ENCODE peak calls at places on chromosomes 12 and 14, in six cellular contexts. S, Y, A, W, P and Q are unnamed samples.

GRCh38 chr12:63294327-63294632 is 143.3 kb upstream of the AVPR1A start:
- DNase-seq in W (no peak), Y (peak; percentile 93), P (no peak), A (peak; percentile 63), S (no peak), Q (no peak)

GRCh38 chr14:71454513-71455332 is 477.5 kb upstream of the RGS6 start:
- DNase-seq in Y (no peak), S (no peak), W (no peak), A (no peak), P (no peak), Q (no peak)

GRCh38 chr14:50020184-50020583 is 96.2 kb downstream of the VCPKMT start:
- DNase-seq in P (no peak), Y (no peak), S (no peak), A (no peak), W (no peak), Q (no peak)

GRCh38 chr14:100708349-100709217 is 18.1 kb upstream of the DLK1 start:
- DNase-seq in Y (peak; percentile 50), P (no peak), A (peak; percentile 70), S (peak; percentile 92), W (no peak), Q (no peak)

GRCh38 chr12:49198431-49199155 is 9.7 kb upstream of the TUBA1A start:
- DNase-seq in P (no peak), S (peak; percentile 63), A (peak; percentile 89), Y (peak; percentile 73), W (peak; percentile 75), Q (no peak)

GRCh38 chr12:4288296-4289019 is 14.9 kb downstream of the CCND2 start:
- DNase-seq in A (no peak), P (no peak), Y (no peak), W (no peak), S (no peak), Q (peak; percentile 69)

GRCh38 chr14:32709072-32709471 is 229.6 kb upstream of the NPAS3 start:
- DNase-seq in P (no peak), Y (peak; percentile 91), W (no peak), S (no peak), A (peak; percentile 90), Q (no peak)

GRCh38 chr12:83128529-83128928 is 441.8 kb downstream of the TMTC2 start:
- DNase-seq in S (no peak), Y (peak; percentile 27), A (peak; percentile 55), P (no peak), W (no peak), Q (no peak)

GRCh38 chr12:107079172-107080011 is 14.0 kb downstream of the CRY1 start:
- DNase-seq in A (peak; percentile 56), P (no peak), W (no peak), S (peak; percentile 40), Y (peak; percentile 69), Q (no peak)
- TF ChIP-seq CTCF in A (peak; percentile 64), P (peak; percentile 62), W (no peak), S (peak; percentile 61), Y (peak; percentile 71), Q (peak; percentile 53)

GRCh38 chr14:82855912-82856381 is 1322.3 kb upstream of the SEL1L start:
- DNase-seq in P (no peak), A (peak; percentile 20), Y (peak; percentile 34), W (no peak), S (peak; percentile 34), Q (no peak)
- TF ChIP-seq CTCF in P (no peak), A (peak; percentile 24), Y (peak; percentile 47), W (no peak), S (peak; percentile 72), Q (peak; percentile 30)

GRCh38 chr14:79809849-79810612 is 401.3 kb downstream of the DIO2 start:
- DNase-seq in S (peak; percentile 27), P (no peak), A (peak; percentile 6), W (no peak), Y (peak; percentile 73), Q (no peak)
- TF ChIP-seq CTCF in S (peak; percentile 46), P (no peak), A (no peak), W (no peak), Y (peak; percentile 61), Q (no peak)

DNA sequence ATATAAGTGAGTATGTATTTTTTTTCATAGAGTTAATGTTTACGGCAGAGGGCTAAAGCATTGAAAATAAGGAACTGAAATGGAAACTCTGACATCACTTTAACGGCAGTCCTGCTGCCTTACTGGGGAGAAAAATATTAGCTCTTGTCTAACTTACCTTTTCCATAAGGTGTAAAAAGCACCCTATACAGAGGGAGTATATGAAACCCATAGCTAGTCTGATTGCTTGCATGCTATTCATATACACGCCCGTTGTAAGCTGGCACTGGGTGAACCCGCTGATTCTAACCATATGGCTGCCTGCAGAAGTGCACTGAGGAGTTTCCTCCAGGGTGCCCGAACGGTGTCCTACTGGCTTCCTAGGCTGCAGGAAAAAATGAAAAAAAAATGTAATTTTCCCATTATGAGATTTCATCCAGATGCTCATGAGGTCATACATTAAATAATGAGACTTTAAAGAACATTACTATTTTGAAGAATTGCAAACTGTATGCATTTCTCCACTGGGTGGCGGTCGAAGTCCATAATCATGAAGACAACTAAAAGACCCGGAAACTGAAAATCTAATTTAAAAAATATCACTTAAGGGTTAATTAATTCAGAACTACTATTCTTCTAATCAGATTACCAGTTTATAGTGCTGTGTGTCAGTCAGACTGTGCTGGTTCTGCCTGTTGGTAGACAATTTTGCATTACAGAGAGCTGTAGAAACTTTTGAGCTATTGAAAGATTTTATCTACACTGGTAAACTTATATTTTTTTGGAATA is 144.7 kb downstream of the ALX1 start:
- DNase-seq in A (peak; percentile 50), W (no peak), S (peak; percentile 67), P (no peak), Y (peak; percentile 63), Q (no peak)
- TF ChIP-seq CTCF in A (peak; percentile 56), W (no peak), S (peak; percentile 79), P (peak; percentile 21), Y (peak; percentile 60), Q (peak; percentile 58)

GRCh38 chr12:25131270-25131669 is 63.7 kb downstream of the DNAI7 start:
- DNase-seq in S (no peak), W (no peak), Y (no peak), A (no peak), P (no peak), Q (no peak)

GRCh38 chr12:25130741-25131188 is 64.2 kb downstream of the DNAI7 start:
- DNase-seq in Y (peak; percentile 72), A (peak; percentile 59), P (peak; percentile 16), W (no peak), S (peak; percentile 75), Q (no peak)

GRCh38 chr12:25135531-25136154 is 59.3 kb downstream of the DNAI7 start:
- DNase-seq in W (no peak), A (no peak), Y (no peak), S (peak; percentile 85), P (no peak), Q (no peak)
- TF ChIP-seq CTCF in W (no peak), A (no peak), Y (no peak), S (peak; percentile 87), P (no peak), Q (no peak)

GRCh38 chr14:69671365-69672050 is 60.1 kb downstream of the SUSD6 start:
- DNase-seq in W (peak; percentile 71), S (no peak), P (no peak), Y (no peak), A (no peak), Q (no peak)
- TF ChIP-seq CTCF in W (no peak), S (no peak), P (no peak), Y (no peak), A (no peak), Q (no peak)

GRCh38 chr12:119994892-119995658 is 6.0 kb downstream of the BICDL1 start:
- DNase-seq in P (no peak), A (no peak), W (no peak), Y (no peak), S (peak; percentile 49), Q (no peak)
- TF ChIP-seq CTCF in P (no peak), A (no peak), W (no peak), Y (no peak), S (no peak), Q (no peak)

DNA sequence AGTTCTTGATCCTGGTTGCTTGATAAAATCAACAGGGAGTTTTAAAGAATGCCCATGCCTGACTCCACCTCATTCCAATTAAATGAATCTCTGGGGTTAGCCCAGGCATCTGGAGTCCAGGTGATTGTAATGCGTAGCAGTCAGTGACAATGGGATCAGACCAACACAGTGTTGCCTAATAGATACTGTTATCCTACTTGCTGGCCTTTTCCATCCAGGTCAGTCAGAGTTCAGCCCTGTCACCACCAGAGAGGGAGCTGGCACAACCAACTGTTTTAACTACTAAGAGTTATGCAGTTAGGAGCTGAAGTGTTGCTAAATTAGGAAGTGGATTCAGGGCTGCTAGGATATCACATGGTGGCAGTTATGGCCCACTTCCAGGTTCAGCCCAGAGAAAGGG is 107.1 kb downstream of the GPR135 start:
- DNase-seq in P (no peak), Y (peak; percentile 79), W (no peak), S (peak; percentile 87), A (peak; percentile 93), Q (peak; percentile 47)
- TF ChIP-seq CTCF in P (no peak), Y (no peak), W (no peak), S (no peak), A (no peak), Q (no peak)